ENCODE peak calls at places on chromosomes 1 and 21, in six cellular contexts. W, R, D, L, G and P are unnamed samples.

GRCh38 chr1:89629146-89629545 is 3.8 kb upstream of the LRRC8C start:
- DNase-seq in R (no peak), D (no peak), L (no peak), W (no peak), G (no peak), P (no peak)

GRCh38 chr1:221726331-221726692 is 15.6 kb downstream of the DUSP10 start:
- DNase-seq in L (no peak), R (no peak), W (no peak), G (no peak), D (no peak), P (no peak)

GRCh38 chr1:2355408-2356261 is 35.7 kb downstream of the MORN1 start:
- DNase-seq in D (no peak), G (no peak), L (no peak), R (no peak), W (no peak), P (no peak)

GRCh38 chr1:238451781-238452310 is 561.1 kb upstream of the ZP4 start:
- DNase-seq in D (no peak), W (no peak), L (no peak), G (no peak), R (no peak), P (no peak)

GRCh38 chr1:91689586-91690481 is 189.2 kb downstream of the CDC7 start:
- DNase-seq in R (no peak), L (no peak), D (no peak), W (no peak), G (no peak), P (no peak)

GRCh38 chr21:36854391-36854790 is 112.1 kb downstream of the HLCS start:
- DNase-seq in L (no peak), R (no peak), D (peak), G (no peak), W (peak), P (no peak)

GRCh38 chr1:206714331-206715058 is 29.8 kb downstream of the MAPKAPK2 start:
- DNase-seq in D (no peak), W (peak), L (no peak), G (peak), R (no peak), P (peak)

GRCh38 chr21:31279986-31280385 is 64.1 kb downstream of the TIAM1 start:
- DNase-seq in D (no peak), G (no peak), L (no peak), W (no peak), R (no peak), P (no peak)

GRCh38 chr1:91891486-91891885 is 5.5 kb upstream of the TGFBR3 start:
- DNase-seq in L (no peak), D (no peak), R (no peak), G (no peak), W (no peak), P (no peak)

GRCh38 chr1:30929944-30930525 is 21.5 kb upstream of the SDC3 start:
- DNase-seq in D (no peak), L (no peak), W (no peak), R (no peak), G (no peak), P (no peak)

GRCh38 chr21:40386301-40386911 is 460.6 kb downstream of the DSCAM start:
- DNase-seq in R (peak), L (no peak), D (peak), G (peak), W (peak), P (no peak)

GRCh38 chr1:65527672-65528071 is 107.2 kb downstream of the LEPR start:
- DNase-seq in L (no peak), W (no peak), G (no peak), R (no peak), D (no peak), P (no peak)

GRCh38 chr1:41238311-41239094 is 3.6 kb downstream of the SCMH1 start:
- DNase-seq in L (no peak), R (no peak), W (peak), G (peak), D (no peak), P (no peak)

GRCh38 chr21:45533731-45534571 is 8.3 kb downstream of the SLC19A1 start:
- DNase-seq in W (no peak), L (no peak), D (no peak), G (no peak), R (peak), P (no peak)

GRCh38 chr1:59880735-59881134 is 45.8 kb downstream of the CYP2J2 start:
- DNase-seq in W (no peak), L (no peak), R (peak), G (no peak), D (no peak), P (no peak)

GRCh38 chr1:53572061-53572801 is 113.0 kb downstream of the DMRTB1 start:
- DNase-seq in L (no peak), W (peak), R (no peak), G (peak), D (no peak), P (no peak)

GRCh38 chr1:94434339-94435092 is 16.3 kb downstream of the ABCD3 start:
- DNase-seq in R (no peak), L (no peak), G (no peak), W (peak), D (no peak), P (no peak)

GRCh38 chr1:176820292-176821056 is 344.0 kb downstream of the ASTN1 start:
- DNase-seq in L (no peak), G (no peak), R (no peak), W (no peak), D (no peak), P (no peak)

GRCh38 chr1:165257969-165258459 is 98.5 kb downstream of the LMX1A start:
- DNase-seq in L (peak), R (peak), G (peak), W (peak), D (peak), P (no peak)

GRCh38 chr1:2229921-2230700 is 2.0 kb downstream of the SKI start:
- DNase-seq in D (peak), L (no peak), W (no peak), R (peak), G (peak), P (no peak)

GRCh38 chr1:26785611-26786436 is 1.9 kb upstream of the PIGV start:
- DNase-seq in R (no peak), D (peak), G (no peak), L (no peak), W (no peak), P (no peak)

GRCh38 chr1:233172201-233172600 is 123.3 kb downstream of the PCNX2 start:
- DNase-seq in L (no peak), G (no peak), D (peak), W (peak), R (no peak), P (no peak)

GRCh38 chr1:42172394-42173133 is 8.0 kb upstream of the GUCA2A start:
- DNase-seq in G (no peak), D (no peak), L (no peak), R (peak), W (no peak), P (no peak)

GRCh38 chr1:47196622-47197021 is 6.8 kb upstream of the PDZK1IP1 start:
- DNase-seq in L (no peak), D (peak), R (no peak), W (no peak), G (no peak), P (no peak)

GRCh38 chr1:41361495-41362356 is 492 bp downstream of the FOXO6 start:
- DNase-seq in D (peak), R (no peak), G (no peak), W (no peak), L (no peak), P (no peak)

GRCh38 chr1:89454845-89455521 is 69.6 kb upstream of the LRRC8B start:
- DNase-seq in D (peak), R (no peak), W (peak), G (peak), L (peak), P (peak)

GRCh38 chr1:174297351-174297750 is 138.0 kb downstream of the RABGAP1L start:
- DNase-seq in G (no peak), D (peak), R (no peak), W (no peak), L (no peak), P (no peak)
- TF ChIP-seq CTCF in G (no peak), D (peak), R (no peak), W (no peak), L (no peak), P (no peak)

GRCh38 chr1:50333595-50333974 is 89.7 kb downstream of the DMRTA2 start:
- DNase-seq in G (peak), D (peak), R (peak), L (peak), W (no peak), P (peak)
- TF ChIP-seq CTCF in G (peak), D (peak), R (peak), L (no peak), W (peak), P (peak)

GRCh38 chr1:151165738-151166505 is at the start of the genes LYSMD1 and SCNM1:
- DNase-seq in L (peak), R (peak), G (peak), W (peak), D (peak), P (peak)
- TF ChIP-seq CTCF in L (no peak), R (peak), G (no peak), W (no peak), D (no peak), P (no peak)

GRCh38 chr1:110657351-110657750 is 17.4 kb downstream of the KCNA3 start:
- DNase-seq in R (no peak), W (no peak), L (no peak), G (no peak), D (no peak), P (no peak)
- TF ChIP-seq CTCF in R (no peak), W (no peak), L (no peak), G (no peak), D (no peak), P (no peak)

DNA sequence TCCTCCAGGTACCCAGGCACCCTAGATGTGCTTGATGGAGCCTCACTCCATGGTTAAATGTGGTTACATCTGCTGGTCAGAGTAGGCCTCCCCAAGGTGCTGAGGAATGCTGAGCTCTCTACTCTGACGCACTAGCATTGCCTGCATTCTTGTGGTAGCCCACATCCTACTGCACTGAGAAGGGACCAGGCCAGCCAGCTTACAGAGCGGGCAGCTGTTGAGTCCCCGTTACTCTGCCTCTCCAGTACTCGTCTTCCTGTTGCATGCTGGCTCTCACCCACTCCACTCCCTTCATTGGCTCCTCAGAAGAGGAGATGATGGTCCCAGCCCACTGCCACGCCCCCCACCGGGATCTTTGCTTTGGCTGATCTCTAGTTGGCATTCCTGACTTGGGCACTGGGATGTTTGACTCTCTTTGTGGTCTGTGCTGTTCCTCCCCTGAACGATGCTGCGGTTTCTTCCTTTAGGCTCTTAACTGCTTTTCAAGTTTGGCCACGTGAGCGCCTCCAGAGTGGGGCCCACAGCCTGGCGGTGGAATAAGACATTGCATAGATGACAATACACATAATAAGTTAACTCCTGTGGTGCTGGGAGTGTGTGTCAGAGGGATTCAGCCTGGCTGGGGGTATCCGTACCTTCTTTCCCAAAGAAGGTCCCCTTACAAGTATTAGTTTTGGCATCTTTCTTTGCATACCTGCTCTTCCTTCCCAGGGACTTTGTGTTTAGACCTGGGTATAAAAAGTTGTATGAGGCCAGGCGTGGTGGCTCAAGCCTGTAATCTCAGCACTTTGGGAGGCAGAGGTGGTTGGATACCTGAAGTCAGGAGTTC is 18.6 kb downstream of the AZIN2 start:
- DNase-seq in R (no peak), W (peak), G (peak), D (peak), L (peak), P (peak)
- TF ChIP-seq CTCF in R (no peak), W (peak), G (peak), D (no peak), L (peak), P (peak)

DNA sequence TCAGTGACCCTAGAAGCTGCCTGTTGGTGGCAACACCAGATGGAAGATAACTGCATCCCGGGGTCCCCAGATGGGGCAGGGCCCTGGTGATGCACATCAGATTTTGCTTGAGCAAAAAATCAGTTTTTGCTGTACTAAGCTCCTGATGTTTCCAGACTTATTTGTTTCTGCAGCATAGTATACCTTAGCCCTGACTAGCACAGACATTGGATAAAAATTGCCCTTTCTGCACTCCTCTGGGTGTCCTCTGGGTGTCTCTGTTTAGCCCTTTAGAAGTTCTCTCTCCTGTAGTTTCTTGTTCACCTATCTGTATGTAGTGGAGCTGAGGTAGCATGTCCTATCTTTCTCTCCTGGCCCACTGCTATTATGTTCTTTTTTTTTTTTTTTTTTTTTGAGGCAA is 30.3 kb upstream of the PLA2G2C start:
- DNase-seq in L (no peak), G (peak), D (peak), R (no peak), W (peak), P (no peak)
- TF ChIP-seq CTCF in L (no peak), G (peak), D (peak), R (peak), W (peak), P (no peak)